ENCODE peak calls at places on chromosomes 2 and 18, in eight cellular contexts. U is fibroblast of lung, B is tibial artery, F is esophagus muscularis mucosa, D is aorta, A is GM12878, V is psoas muscle, E is mammary epithelial cell. K is an unnamed sample.

GRCh38 chr2:12448846-12449480 is 267.8 kb upstream of the TRIB2 start:
- DNase-seq in E (peak; percentile 53), F (no peak), B (no peak), D (no peak), V (no peak), A (no peak), U (peak; percentile 29), K (no peak)

GRCh38 chr2:3222636-3223035 is 155.0 kb downstream of the EIPR1 start:
- DNase-seq in E (no peak), D (no peak), U (peak; percentile 18), V (no peak), F (no peak), B (no peak), A (peak; percentile 31), K (peak; percentile 42)

GRCh38 chr2:152718909-152719645 is 657 bp downstream of the ARL6IP6 start:
- DNase-seq in D (no peak), E (peak; percentile 83), B (peak; percentile 35), F (no peak), A (peak; percentile 37), V (no peak), U (peak; percentile 30), K (no peak)

GRCh38 chr2:215425021-215425782 is 10.7 kb downstream of the FN1 start:
- DNase-seq in F (no peak), V (no peak), E (no peak), D (no peak), A (no peak), U (peak; percentile 57), B (no peak), K (no peak)

GRCh38 chr2:232532406-232532805 is 6.4 kb downstream of the CHRND start:
- DNase-seq in B (no peak), A (no peak), E (no peak), V (peak; percentile 30), D (peak; percentile 3), U (no peak), F (no peak), K (no peak)

GRCh38 chr2:26513261-26513660 is 35.3 kb upstream of the OTOF start:
- DNase-seq in E (no peak), B (no peak), V (no peak), A (no peak), F (no peak), D (no peak), U (no peak), K (no peak)

GRCh38 chr2:18345848-18346247 is 214.6 kb downstream of the RDH14 start:
- DNase-seq in A (no peak), V (no peak), E (peak; percentile 49), U (peak; percentile 72), D (peak; percentile 59), F (no peak), B (no peak), K (no peak)

GRCh38 chr18:2589345-2590060 is 18.1 kb downstream of the NDC80 start:
- DNase-seq in U (peak; percentile 22), E (peak; percentile 88), B (no peak), D (no peak), V (no peak), A (no peak), F (no peak), K (no peak)

GRCh38 chr2:55063713-55064323 is 13.6 kb upstream of the RTN4 start:
- DNase-seq in V (no peak), A (no peak), D (no peak), E (no peak), F (no peak), B (no peak), U (no peak), K (no peak)

GRCh38 chr2:239587311-239587731 is 186.5 kb upstream of the HDAC4 start:
- DNase-seq in F (no peak), U (no peak), B (no peak), E (no peak), V (peak; percentile 34), A (no peak), D (peak; percentile 37), K (no peak)

GRCh38 chr2:233424028-233424951 is 70.0 kb downstream of the DGKD start:
- DNase-seq in V (peak; percentile 93), B (peak; percentile 76), F (no peak), A (no peak), U (no peak), D (no peak), E (peak; percentile 83), K (no peak)

GRCh38 chr2:10016001-10016801 is 27.1 kb upstream of the KLF11 start:
- DNase-seq in D (peak; percentile 32), F (no peak), E (no peak), V (no peak), A (no peak), U (no peak), B (no peak), K (no peak)

GRCh38 chr18:52009958-52010357 is 330.0 kb upstream of the DCC start:
- DNase-seq in V (no peak), D (no peak), U (no peak), F (no peak), B (no peak), E (no peak), A (no peak), K (no peak)

GRCh38 chr2:12796617-12797016 is 79.9 kb downstream of the TRIB2 start:
- DNase-seq in D (peak; percentile 52), A (no peak), V (no peak), B (no peak), F (no peak), U (peak; percentile 86), E (no peak), K (no peak)

GRCh38 chr2:11502740-11503292 is 31.0 kb upstream of the GREB1 start:
- DNase-seq in E (peak; percentile 8), U (no peak), A (no peak), D (no peak), B (no peak), V (no peak), F (no peak), K (no peak)

GRCh38 chr2:120346034-120346666 is at the start of gene INHBB:
- DNase-seq in A (no peak), B (no peak), V (peak; percentile 64), F (no peak), D (no peak), E (no peak), U (peak; percentile 16), K (no peak)

GRCh38 chr2:221779614-221780067 is 207.5 kb upstream of the EPHA4 start:
- DNase-seq in F (no peak), A (no peak), B (peak; percentile 29), V (no peak), E (no peak), D (peak; percentile 69), U (peak; percentile 97), K (no peak)

GRCh38 chr2:60602828-60603532 is 49.5 kb upstream of the BCL11A start:
- DNase-seq in D (no peak), A (no peak), E (no peak), F (no peak), B (no peak), U (no peak), V (no peak), K (no peak)

GRCh38 chr18:78768655-78769501 is 210.7 kb upstream of the SALL3 start:
- DNase-seq in U (no peak), E (no peak), V (no peak), A (no peak), F (no peak), B (no peak), D (no peak), K (no peak)

GRCh38 chr2:50529600-50530218 is 502.2 kb downstream of the NRXN1 start:
- DNase-seq in V (no peak), B (no peak), A (no peak), E (peak; percentile 39), D (no peak), F (no peak), U (peak; percentile 45), K (no peak)

GRCh38 chr18:58468191-58468590 is 160.7 kb downstream of the ALPK2 start:
- DNase-seq in D (no peak), A (no peak), F (no peak), E (peak; percentile 61), V (no peak), U (no peak), B (no peak), K (no peak)

GRCh38 chr18:69127844-69128486 is 272.7 kb upstream of the DOK6 start:
- DNase-seq in V (no peak), F (no peak), A (no peak), U (no peak), D (no peak), E (no peak), B (no peak), K (no peak)

GRCh38 chr2:124875627-124876244 is 850.6 kb downstream of the CNTNAP5 start:
- DNase-seq in A (peak; percentile 9), B (no peak), U (peak; percentile 13), F (no peak), E (no peak), D (no peak), V (no peak), K (peak; percentile 3)

DNA sequence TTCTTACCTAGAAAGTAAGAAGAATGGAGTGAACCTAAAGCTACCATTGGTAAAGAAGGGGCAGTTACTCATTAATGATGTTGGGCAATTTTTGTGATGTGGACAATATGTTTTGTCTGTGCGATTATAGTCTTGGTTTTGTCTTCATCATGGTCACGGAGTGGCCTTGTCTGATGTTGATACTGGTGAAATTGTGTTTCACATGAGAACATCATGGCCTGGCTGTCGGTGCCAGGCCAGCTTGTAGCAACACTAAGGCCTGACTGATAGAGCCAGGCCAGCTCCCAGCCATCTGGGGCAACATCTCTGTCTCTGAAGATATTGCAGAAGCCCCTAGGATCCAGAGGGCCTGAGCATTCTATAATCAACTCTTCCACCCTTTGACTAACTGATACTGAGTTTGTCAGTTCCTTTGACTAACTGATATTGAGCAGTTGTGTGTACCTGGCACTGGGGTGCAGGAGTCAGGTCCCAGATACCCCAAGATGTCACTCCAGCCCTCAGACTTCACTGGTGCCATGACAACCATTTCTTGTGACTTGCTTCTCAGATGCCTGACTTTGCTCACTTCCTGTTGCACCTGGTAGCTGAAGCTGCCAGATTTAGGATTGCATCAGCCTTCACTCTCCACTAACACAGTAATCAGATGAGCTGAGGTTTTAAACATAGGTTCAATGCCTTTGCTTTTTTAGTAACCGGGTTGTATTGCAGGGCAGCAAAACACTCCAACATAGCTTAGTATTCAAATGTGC is 62.5 kb downstream of the RPIA start:
- DNase-seq in E (peak; percentile 28), F (no peak), U (no peak), V (no peak), B (no peak), D (no peak), A (peak; percentile 41), K (peak; percentile 44)
- H3K36me3 ChIP-seq in E (peaks cover 9% of the 10 kb centered on the region), F (peaks cover 16% of the 10 kb centered on the region), U (no peaks in the 10 kb centered on the region), V (peaks cover 3% of the 10 kb centered on the region), B (peaks cover 26% of the 10 kb centered on the region), D (no peaks in the 10 kb centered on the region), A (peaks cover 7% of the 10 kb centered on the region), K (peaks cover 6% of the 10 kb centered on the region)

GRCh38 chr2:237968048-237968862 is 1.4 kb downstream of the UBE2F start:
- DNase-seq in D (peak; percentile 59), V (no peak), F (no peak), U (peak; percentile 39), E (peak; percentile 51), A (peak; percentile 82), B (peak; percentile 58), K (peak; percentile 45)
- H3K4me3 ChIP-seq in D (peak overlapping the region; percentile 94), V (peak overlapping the region; percentile 88), F (peak overlapping the region; percentile 76), U (peak overlapping the region; percentile 81), E (peak overlapping the region; percentile 88), A (peak overlapping the region; percentile 76), B (peak overlapping the region; percentile 82), K (peak overlapping the region; percentile 84)

GRCh38 chr2:69525261-69525660 is 88.0 kb upstream of the NFU1 start:
- DNase-seq in F (no peak), D (no peak), V (no peak), E (no peak), U (peak; percentile 78), A (no peak), B (no peak), K (no peak)
- H3K36me3 ChIP-seq in F (peaks cover 66% of the 10 kb centered on the region), D (peaks cover 2% of the 10 kb centered on the region), V (peaks cover 6% of the 10 kb centered on the region), E (peaks cover 9% of the 10 kb centered on the region), U (peaks cover 13% of the 10 kb centered on the region), A (peaks cover 3% of the 10 kb centered on the region), B (peaks cover 62% of the 10 kb centered on the region), K (peaks cover 17% of the 10 kb centered on the region)

GRCh38 chr2:149767516-149767974 is 180.0 kb upstream of the MMADHC start:
- DNase-seq in B (no peak), D (no peak), V (no peak), A (no peak), F (no peak), E (peak; percentile 58), U (peak; percentile 61), K (no peak)
- H3K4me3 ChIP-seq in B (no peak overlapping the region), D (no peak overlapping the region), V (no peak overlapping the region), A (no peak overlapping the region), F (peak overlapping the region; percentile 17), E (no peak overlapping the region), U (no peak overlapping the region), K (no peak overlapping the region)

K was measured in GM06990.